ENCODE peak calls at places on chromosomes 1 and 21, in six cellular contexts. V is spleen, E is suprapubic skin, O is body of pancreas, Z is heart left ventricle, L is ovary. Y is an unnamed sample.

GRCh38 chr1:240800291-240800690 is 188.3 kb upstream of the GREM2 start:
- DNase-seq in V (no peak), E (no peak), O (no peak), Z (no peak), L (no peak), Y (no peak)

GRCh38 chr21:16583567-16583966 is 853.8 kb downstream of the USP25 start:
- DNase-seq in V (no peak), E (no peak), O (no peak), Z (no peak), L (no peak), Y (no peak)

GRCh38 chr1:21607549-21608529 is 61.3 kb downstream of the RAP1GAP start:
- DNase-seq in V (peak; percentile 86), E (peak; percentile 75), O (peak; percentile 82), Z (peak; percentile 79), L (peak; percentile 66), Y (peak; percentile 83)

GRCh38 chr1:6275826-6276764 is 15.2 kb upstream of the GPR153 start:
- DNase-seq in V (no peak), E (no peak), O (peak; percentile 22), Z (peak; percentile 78), L (peak; percentile 85), Y (peak; percentile 78)

GRCh38 chr1:21939650-21940374 is 2.7 kb upstream of the HSPG2 start:
- DNase-seq in V (no peak), E (peak; percentile 93), O (peak; percentile 88), Z (peak; percentile 87), L (peak; percentile 84), Y (peak; percentile 80)

GRCh38 chr21:29029524-29029923 is 5.1 kb downstream of the USP16 start:
- DNase-seq in V (no peak), E (no peak), O (no peak), Z (no peak), L (no peak), Y (no peak)

GRCh38 chr1:39229504-39229903 is 25.0 kb downstream of the MACF1 start:
- DNase-seq in V (no peak), E (no peak), O (no peak), Z (no peak), L (no peak), Y (no peak)

GRCh38 chr1:230149751-230150584 is 82.9 kb downstream of the GALNT2 start:
- DNase-seq in V (peak; percentile 88), E (no peak), O (no peak), Z (no peak), L (no peak), Y (no peak)

GRCh38 chr1:58763214-58763613 is 20.6 kb downstream of the JUN start:
- DNase-seq in V (no peak), E (no peak), O (no peak), Z (no peak), L (no peak), Y (no peak)

GRCh38 chr1:235781807-235782206 is 84.9 kb downstream of the LYST start:
- DNase-seq in V (no peak), E (no peak), O (no peak), Z (no peak), L (no peak), Y (no peak)

DNA sequence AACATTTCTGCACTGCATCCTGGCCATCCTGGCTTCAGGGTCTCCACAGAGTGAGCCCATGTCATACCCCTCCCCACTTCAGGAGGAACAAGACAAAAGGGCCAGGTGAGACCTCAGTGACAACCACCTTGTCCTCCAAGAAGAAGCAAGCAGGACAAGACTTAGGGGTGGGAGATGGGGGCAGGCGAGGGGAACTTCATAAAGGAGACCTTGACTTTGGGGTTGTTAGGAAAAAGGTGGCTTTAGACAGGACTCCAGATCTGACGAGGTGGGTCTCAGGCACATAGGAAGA is 24.0 kb upstream of the SLAMF9 start:
- DNase-seq in V (no peak), E (no peak), O (no peak), Z (no peak), L (no peak), Y (no peak)
- H3K27me3 ChIP-seq in V (peaks cover 4% of the 10 kb centered on the region), E (no peaks in the 10 kb centered on the region), O (no peaks in the 10 kb centered on the region), Z (no peaks in the 10 kb centered on the region), L (no peaks in the 10 kb centered on the region), Y (no peaks in the 10 kb centered on the region)

GRCh38 chr21:46248827-46249226 is 20.3 kb upstream of the LSS start:
- DNase-seq in V (no peak), E (no peak), O (no peak), Z (no peak), L (no peak), Y (no peak)

GRCh38 chr21:46247699-46248460 is 19.3 kb upstream of the LSS start:
- DNase-seq in V (no peak), E (no peak), O (no peak), Z (no peak), L (no peak), Y (no peak)

GRCh38 chr21:46253610-46254124 is 25.1 kb upstream of the LSS start:
- DNase-seq in V (no peak), E (no peak), O (no peak), Z (no peak), L (no peak), Y (no peak)

GRCh38 chr21:46252840-46253239 is 24.3 kb upstream of the LSS start:
- DNase-seq in V (no peak), E (no peak), O (no peak), Z (no peak), L (no peak), Y (no peak)

GRCh38 chr21:46250146-46250725 is 21.7 kb upstream of the LSS start:
- DNase-seq in V (no peak), E (no peak), O (no peak), Z (no peak), L (no peak), Y (no peak)
- TF ChIP-seq POLR2A in V (no peak), E (no peak), O (no peak), Z (no peak), L (no peak), Y (no peak)

GRCh38 chr1:162006081-162006480 is 17.6 kb downstream of the OLFML2B start:
- DNase-seq in V (no peak), E (no peak), O (no peak), Z (no peak), L (no peak), Y (no peak)

GRCh38 chr1:162003825-162004205 is 19.9 kb downstream of the OLFML2B start:
- DNase-seq in V (no peak), E (no peak), O (no peak), Z (peak; percentile 39), L (no peak), Y (no peak)

GRCh38 chr1:162003061-162003824 is 20.4 kb downstream of the OLFML2B start:
- DNase-seq in V (no peak), E (peak; percentile 85), O (no peak), Z (no peak), L (no peak), Y (no peak)

GRCh38 chr1:162007485-162007884 is 16.2 kb downstream of the OLFML2B start:
- DNase-seq in V (no peak), E (no peak), O (no peak), Z (no peak), L (no peak), Y (no peak)

GRCh38 chr1:162004441-162004950 is 19.2 kb downstream of the OLFML2B start:
- DNase-seq in V (no peak), E (no peak), O (no peak), Z (no peak), L (no peak), Y (no peak)
- H3K27ac ChIP-seq in V (no peak overlapping the region), E (peak overlapping the region; percentile 36), O (no peak overlapping the region), Z (peak overlapping the region; percentile 48), L (no peak overlapping the region), Y (no peak overlapping the region)

GRCh38 chr1:31664528-31664927 is 19.9 kb upstream of the PEF1 start:
- DNase-seq in V (no peak), E (no peak), O (no peak), Z (no peak), L (no peak), Y (no peak)

GRCh38 chr1:31663622-31664452 is 19.2 kb upstream of the PEF1 start:
- DNase-seq in V (peak; percentile 83), E (no peak), O (peak; percentile 72), Z (peak; percentile 50), L (peak; percentile 81), Y (peak; percentile 57)

GRCh38 chr1:31660871-31661455 is 16.3 kb upstream of the PEF1 start:
- DNase-seq in V (peak; percentile 65), E (no peak), O (no peak), Z (no peak), L (no peak), Y (no peak)

GRCh38 chr1:31661856-31662255 is 17.2 kb upstream of the PEF1 start:
- DNase-seq in V (no peak), E (no peak), O (no peak), Z (no peak), L (no peak), Y (no peak)

GRCh38 chr1:31662463-31662862 is 17.8 kb upstream of the PEF1 start:
- DNase-seq in V (no peak), E (no peak), O (no peak), Z (no peak), L (no peak), Y (no peak)
- H3K27me3 ChIP-seq in V (no peaks in the 10 kb centered on the region), E (no peaks in the 10 kb centered on the region), O (no peaks in the 10 kb centered on the region), Z (no peaks in the 10 kb centered on the region), L (no peaks in the 10 kb centered on the region), Y (no peaks in the 10 kb centered on the region)

DNA sequence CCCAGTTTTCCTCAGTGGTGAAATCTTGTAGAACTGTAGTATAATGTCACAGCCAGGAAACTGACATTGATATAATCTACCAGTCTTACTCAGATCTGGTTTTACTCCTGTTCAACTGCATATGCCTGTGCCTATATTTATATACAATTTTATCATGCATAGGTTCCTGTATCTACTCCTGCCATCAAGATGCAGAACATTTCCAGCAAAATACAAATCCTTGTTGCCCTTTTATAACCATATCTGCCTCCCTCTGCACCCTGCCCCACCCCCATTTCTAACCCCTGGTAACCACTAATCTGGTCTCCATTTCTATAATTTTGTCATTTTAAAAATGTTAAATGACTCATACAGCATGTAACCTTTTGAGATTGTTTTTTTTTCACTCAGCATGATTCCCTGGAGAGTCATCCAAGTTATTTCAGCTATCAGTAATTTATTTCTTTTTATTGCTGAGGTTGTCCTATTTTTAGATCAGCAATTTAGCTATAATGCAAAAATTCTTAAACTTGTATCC is 8.1 kb downstream of the UTP25 start:
- DNase-seq in V (no peak), E (no peak), O (no peak), Z (no peak), L (no peak), Y (no peak)
- TF ChIP-seq POLR2A in V (no peak), E (no peak), O (no peak), Z (no peak), L (no peak), Y (no peak)

GRCh38 chr1:156813298-156813697 is 3.4 kb downstream of the SH2D2A start:
- DNase-seq in V (no peak), E (no peak), O (no peak), Z (no peak), L (no peak), Y (no peak)
- H3K27ac ChIP-seq in V (no peak overlapping the region), E (no peak overlapping the region), O (no peak overlapping the region), Z (peak overlapping the region; percentile 85), L (no peak overlapping the region), Y (no peak overlapping the region)